ENCODE peak calls at places on chromosomes 7 and 10, in ten cellular contexts. I, S, R, V, W, O, T, M, D and N are unnamed samples.
A peak's percentile ranks its signal among the peaks of the same experiment; 100 is the strongest.

GRCh38 chr10:131706476-131706875 is 194.3 kb upstream of the PPP2R2D start:
- DNase-seq in I (no peak), O (no peak), M (no peak), T (no peak), V (no peak), D (no peak), R (no peak), S (no peak), W (no peak), N (no peak)

GRCh38 chr10:110501142-110501937 is 3.6 kb downstream of the DUSP5 start:
- DNase-seq in R (no peak), W (peak; percentile 88), D (no peak), S (peak; percentile 49), T (no peak), O (peak; percentile 92), I (peak; percentile 26), V (peak; percentile 97), M (peak; percentile 95), N (peak; percentile 42)

GRCh38 chr7:10312942-10313341 is 660.7 kb upstream of the PHF14 start:
- DNase-seq in W (no peak), T (no peak), R (no peak), D (no peak), I (no peak), M (no peak), S (no peak), V (no peak), O (no peak), N (no peak)

GRCh38 chr7:111741811-111742240 is 179.5 kb upstream of the IMMP2L start:
- DNase-seq in R (no peak), O (peak; percentile 59), S (peak; percentile 78), M (no peak), T (no peak), V (peak; percentile 85), I (no peak), D (peak; percentile 20), W (no peak), N (no peak)

GRCh38 chr7:143979359-143979758 is 20.8 kb upstream of the OR6B1 start:
- DNase-seq in D (no peak), S (no peak), W (no peak), O (peak; percentile 52), V (peak; percentile 91), R (no peak), T (no peak), M (no peak), I (no peak), N (no peak)

GRCh38 chr10:101566333-101567164 is 21.5 kb downstream of the POLL start:
- DNase-seq in T (no peak), O (no peak), D (no peak), R (no peak), W (no peak), M (peak; percentile 66), S (peak; percentile 33), I (no peak), V (no peak), N (no peak)

GRCh38 chr7:23347682-23348180 is 48.6 kb downstream of the MALSU1 start:
- DNase-seq in R (no peak), W (no peak), V (peak; percentile 84), S (no peak), D (no peak), T (no peak), O (peak; percentile 80), M (no peak), I (no peak), N (no peak)

GRCh38 chr10:132370426-132371340 is 26.3 kb upstream of the PWWP2B start:
- DNase-seq in T (no peak), D (no peak), R (no peak), O (no peak), M (peak; percentile 61), W (no peak), S (no peak), V (no peak), I (no peak), N (no peak)

GRCh38 chr7:36185732-36186131 is 32.7 kb downstream of the EEPD1 start:
- DNase-seq in O (no peak), M (no peak), S (no peak), V (no peak), D (no peak), T (no peak), R (no peak), W (no peak), I (no peak), N (no peak)

GRCh38 chr7:73638921-73639320 is 14.6 kb upstream of the MLXIPL start:
- DNase-seq in W (no peak), D (no peak), M (no peak), I (no peak), V (no peak), S (no peak), R (no peak), T (no peak), O (no peak), N (no peak)

GRCh38 chr7:5635461-5636445 is 145.7 kb downstream of the RNF216 start:
- DNase-seq in M (no peak), I (no peak), O (no peak), S (peak; percentile 82), W (no peak), T (no peak), D (no peak), R (no peak), V (no peak), N (no peak)

GRCh38 chr7:21616796-21617436 is 74.1 kb downstream of the DNAH11 start:
- DNase-seq in M (no peak), S (no peak), I (no peak), V (peak; percentile 81), W (no peak), T (no peak), R (no peak), D (no peak), O (peak; percentile 24), N (no peak)

GRCh38 chr7:133746847-133747246 is 380.3 kb upstream of the LRGUK start:
- DNase-seq in V (no peak), W (no peak), M (no peak), R (no peak), T (no peak), I (no peak), S (no peak), D (no peak), O (no peak), N (no peak)

GRCh38 chr7:96942112-96942511 is 63.2 kb upstream of the DLX6 start:
- DNase-seq in M (no peak), I (no peak), D (no peak), W (no peak), S (no peak), R (no peak), V (no peak), O (no peak), T (no peak), N (no peak)

GRCh38 chr7:24279512-24279911 is 4.5 kb upstream of the NPY start:
- DNase-seq in D (no peak), W (no peak), R (no peak), O (no peak), M (no peak), T (no peak), V (no peak), S (no peak), I (no peak), N (no peak)

GRCh38 chr7:157211710-157212109 is 73.0 kb downstream of the UBE3C start:
- DNase-seq in D (no peak), W (no peak), I (no peak), M (no peak), S (no peak), O (no peak), V (peak; percentile 81), R (no peak), T (no peak), N (no peak)

GRCh38 chr7:48112431-48113165 is 23.5 kb downstream of the UPP1 start:
- DNase-seq in I (no peak), T (no peak), D (no peak), R (no peak), M (no peak), S (no peak), W (no peak), V (peak; percentile 60), O (no peak), N (no peak)

GRCh38 chr10:47076949-47077348 is 165.7 kb downstream of the PTPN20 start:
- DNase-seq in I (no peak), M (no peak), R (no peak), V (peak; percentile 45), O (no peak), S (no peak), T (no peak), D (no peak), W (no peak), N (no peak)

GRCh38 chr7:7481801-7482200 is 53.9 kb downstream of the COL28A1 start:
- DNase-seq in O (no peak), T (no peak), W (no peak), D (no peak), R (no peak), I (no peak), S (no peak), M (no peak), V (no peak), N (no peak)

GRCh38 chr7:22302951-22303423 is 54.0 kb downstream of the RAPGEF5 start:
- DNase-seq in I (no peak), T (no peak), W (no peak), O (no peak), D (no peak), S (peak; percentile 76), R (no peak), V (peak; percentile 59), M (no peak), N (no peak)

GRCh38 chr10:93541402-93542357 is 24.8 kb upstream of the FFAR4 start:
- DNase-seq in O (peak; percentile 26), I (no peak), R (no peak), W (no peak), M (no peak), T (no peak), D (no peak), S (no peak), V (peak; percentile 65), N (no peak)

GRCh38 chr10:5519054-5519453 is 5.7 kb upstream of the CALML3 start:
- DNase-seq in W (no peak), V (no peak), S (no peak), T (no peak), R (no peak), M (no peak), D (no peak), O (no peak), I (no peak), N (no peak)

GRCh38 chr10:47024399-47025252 is 113.4 kb downstream of the PTPN20 start:
- DNase-seq in S (peak; percentile 45), M (peak; percentile 79), O (peak; percentile 36), D (peak; percentile 69), R (peak; percentile 24), I (peak; percentile 53), W (peak; percentile 16), T (peak; percentile 29), V (peak; percentile 58), N (no peak)

GRCh38 chr7:129163875-129164544 is 19.5 kb downstream of the TSPAN33 start:
- DNase-seq in R (no peak), T (no peak), V (peak; percentile 81), M (no peak), I (no peak), O (peak; percentile 40), W (no peak), D (no peak), S (no peak), N (no peak)

GRCh38 chr10:61937631-61938284 is 36.3 kb downstream of the ARID5B start:
- DNase-seq in R (no peak), M (no peak), I (no peak), S (no peak), O (no peak), T (no peak), W (no peak), V (peak; percentile 78), D (no peak), N (no peak)

GRCh38 chr10:125722811-125723210 is 3.3 kb downstream of the EDRF1 start:
- DNase-seq in M (no peak), T (no peak), V (no peak), S (no peak), R (no peak), O (no peak), I (no peak), W (no peak), D (no peak), N (no peak)

GRCh38 chr10:6678211-6678803 is 98.2 kb upstream of the PRKCQ start:
- DNase-seq in M (no peak), O (peak; percentile 39), R (peak; percentile 26), W (peak; percentile 23), I (peak; percentile 38), D (peak; percentile 54), T (peak; percentile 39), S (peak; percentile 44), V (peak; percentile 49), N (peak; percentile 20)

GRCh38 chr10:6530966-6531365 is 49.1 kb downstream of the PRKCQ start:
- DNase-seq in V (no peak), R (no peak), S (no peak), W (no peak), M (no peak), D (no peak), O (no peak), I (no peak), T (no peak), N (no peak)